ENCODE peak calls at places on chromosomes 12 and 14, in ten cellular contexts. Z is SK-N-SH; G is left ventricle myocardium inferior; N is brain microvascular endothelial cell; F is AG04450; V is effector memory CD4-positive, alpha-beta T cell; P is PC-9; L is ovary; D is osteoblast; J is astrocyte. S is an unnamed sample.

GRCh38 chr12:70798016-70798768 is 122.3 kb downstream of the PTPRR start:
- DNase-seq in Z (no peak), G (no peak), N (no peak), F (no peak), V (no peak), P (no peak), L (no peak), D (no peak), J (no peak), S (no peak)

GRCh38 chr12:104733717-104734175 is 224.3 kb downstream of the SLC41A2 start:
- DNase-seq in Z (peak; percentile 52), G (no peak), N (no peak), F (no peak), V (no peak), P (no peak), L (no peak), D (no peak), J (no peak), S (peak; percentile 45)

GRCh38 chr12:92987846-92988621 is 58.9 kb upstream of the EEA1 start:
- DNase-seq in Z (no peak), G (peak; percentile 25), N (no peak), F (no peak), V (no peak), P (peak; percentile 37), L (no peak), D (no peak), J (no peak), S (no peak)

GRCh38 chr14:24232645-24233537 is at the start of gene GMPR2:
- DNase-seq in Z (peak; percentile 67), G (no peak), N (no peak), F (no peak), V (no peak), P (no peak), L (no peak), D (peak; percentile 77), J (no peak), S (no peak)

GRCh38 chr12:132700212-132700913 is 10.3 kb upstream of the PGAM5 start:
- DNase-seq in Z (no peak), G (no peak), N (peak; percentile 56), F (no peak), V (no peak), P (peak; percentile 48), L (no peak), D (peak; percentile 55), J (peak; percentile 31), S (no peak)

GRCh38 chr12:40098406-40099145 is 7.3 kb downstream of the SLC2A13 start:
- DNase-seq in Z (no peak), G (no peak), N (no peak), F (no peak), V (no peak), P (no peak), L (no peak), D (no peak), J (no peak), S (no peak)

GRCh38 chr12:104682790-104683279 is 226.1 kb downstream of the CHST11 start:
- DNase-seq in Z (no peak), G (no peak), N (no peak), F (no peak), V (peak; percentile 58), P (no peak), L (no peak), D (no peak), J (no peak), S (no peak)

GRCh38 chr12:64098709-64099354 is 123.3 kb downstream of the KICS2 start:
- DNase-seq in Z (no peak), G (no peak), N (peak; percentile 29), F (no peak), V (no peak), P (no peak), L (no peak), D (peak; percentile 1), J (peak; percentile 91), S (no peak)

GRCh38 chr14:74577948-74578275 is 34.1 kb downstream of the LTBP2 start:
- DNase-seq in Z (no peak), G (no peak), N (no peak), F (no peak), V (no peak), P (no peak), L (peak; percentile 29), D (no peak), J (no peak), S (no peak)

GRCh38 chr14:51859136-51859535 is 1.3 kb upstream of the GNG2 start:
- DNase-seq in Z (no peak), G (no peak), N (no peak), F (no peak), V (no peak), P (no peak), L (no peak), D (no peak), J (peak; percentile 20), S (no peak)

GRCh38 chr12:83818888-83819287 is 1093.7 kb downstream of the SLC6A15 start:
- DNase-seq in Z (no peak), G (no peak), N (peak; percentile 70), F (no peak), V (no peak), P (no peak), L (no peak), D (no peak), J (peak; percentile 31), S (no peak)

GRCh38 chr14:68957688-68958248 is 21.3 kb downstream of the ACTN1 start:
- DNase-seq in Z (no peak), G (no peak), N (no peak), F (no peak), V (no peak), P (no peak), L (no peak), D (no peak), J (no peak), S (no peak)

GRCh38 chr14:98411154-98411553 is 860.8 kb downstream of the BCL11B start:
- DNase-seq in Z (no peak), G (no peak), N (no peak), F (no peak), V (no peak), P (no peak), L (no peak), D (no peak), J (no peak), S (no peak)

GRCh38 chr14:98408024-98408555 is 863.9 kb downstream of the BCL11B start:
- DNase-seq in Z (no peak), G (no peak), N (no peak), F (no peak), V (no peak), P (no peak), L (no peak), D (no peak), J (no peak), S (no peak)

GRCh38 chr14:98404811-98405210 is 867.2 kb downstream of the BCL11B start:
- DNase-seq in Z (no peak), G (no peak), N (no peak), F (no peak), V (no peak), P (no peak), L (no peak), D (no peak), J (no peak), S (peak; percentile 9)

GRCh38 chr14:98412431-98412830 is 859.6 kb downstream of the BCL11B start:
- DNase-seq in Z (no peak), G (no peak), N (no peak), F (no peak), V (no peak), P (no peak), L (no peak), D (no peak), J (no peak), S (no peak)

GRCh38 chr14:98408713-98409112 is 863.3 kb downstream of the BCL11B start:
- DNase-seq in Z (no peak), G (no peak), N (no peak), F (no peak), V (no peak), P (no peak), L (no peak), D (no peak), J (no peak), S (no peak)
- H3K27ac ChIP-seq in Z (no peak overlapping the region), G (no peak overlapping the region), N (no peak overlapping the region), F (no peak overlapping the region), V (no peak overlapping the region), P (no peak overlapping the region), L (no peak overlapping the region), D (no peak overlapping the region), J (no peak overlapping the region), S (no peak overlapping the region)

GRCh38 chr12:119167904-119168303 is 10.8 kb upstream of the HSPB8 start:
- DNase-seq in Z (no peak), G (no peak), N (no peak), F (no peak), V (no peak), P (peak; percentile 42), L (no peak), D (no peak), J (no peak), S (no peak)
- H3K4me3 ChIP-seq in Z (no peak overlapping the region), G (no peak overlapping the region), N (no peak overlapping the region), F (no peak overlapping the region), V (no peak overlapping the region), P (no peak overlapping the region), L (no peak overlapping the region), D (no peak overlapping the region), J (no peak overlapping the region), S (no peak overlapping the region)

DNA sequence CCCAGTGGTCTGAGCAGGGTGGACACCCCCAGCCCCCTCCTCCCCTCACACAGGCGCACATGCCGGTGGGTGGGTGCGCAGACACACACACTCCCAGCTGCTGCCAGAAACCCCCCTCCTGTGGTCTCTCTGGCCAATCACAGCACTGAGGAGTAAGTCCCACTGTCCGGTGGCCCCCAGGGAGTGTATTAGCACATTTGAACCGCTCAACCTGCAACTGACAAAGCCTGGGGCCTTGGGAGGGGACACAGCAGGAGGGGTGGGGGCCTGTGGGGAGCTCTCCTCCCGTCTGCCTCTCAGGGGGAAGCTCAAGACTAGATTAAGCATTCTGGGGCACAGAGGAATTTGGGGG is 11.7 kb downstream of the FIGNL2 start:
- DNase-seq in Z (no peak), G (no peak), N (no peak), F (no peak), V (no peak), P (no peak), L (no peak), D (peak; percentile 65), J (no peak), S (peak; percentile 55)
- H3K27me3 ChIP-seq in Z (no peaks in the 10 kb centered on the region), G (peaks cover 51% of the 10 kb centered on the region), N (peaks cover 21% of the 10 kb centered on the region), F (peaks cover 72% of the 10 kb centered on the region), V (no peaks in the 10 kb centered on the region), P (peaks cover 100% of the 10 kb centered on the region), L (no peaks in the 10 kb centered on the region), D (peaks cover 68% of the 10 kb centered on the region), J (peaks cover 35% of the 10 kb centered on the region), S (no peaks in the 10 kb centered on the region)

DNA sequence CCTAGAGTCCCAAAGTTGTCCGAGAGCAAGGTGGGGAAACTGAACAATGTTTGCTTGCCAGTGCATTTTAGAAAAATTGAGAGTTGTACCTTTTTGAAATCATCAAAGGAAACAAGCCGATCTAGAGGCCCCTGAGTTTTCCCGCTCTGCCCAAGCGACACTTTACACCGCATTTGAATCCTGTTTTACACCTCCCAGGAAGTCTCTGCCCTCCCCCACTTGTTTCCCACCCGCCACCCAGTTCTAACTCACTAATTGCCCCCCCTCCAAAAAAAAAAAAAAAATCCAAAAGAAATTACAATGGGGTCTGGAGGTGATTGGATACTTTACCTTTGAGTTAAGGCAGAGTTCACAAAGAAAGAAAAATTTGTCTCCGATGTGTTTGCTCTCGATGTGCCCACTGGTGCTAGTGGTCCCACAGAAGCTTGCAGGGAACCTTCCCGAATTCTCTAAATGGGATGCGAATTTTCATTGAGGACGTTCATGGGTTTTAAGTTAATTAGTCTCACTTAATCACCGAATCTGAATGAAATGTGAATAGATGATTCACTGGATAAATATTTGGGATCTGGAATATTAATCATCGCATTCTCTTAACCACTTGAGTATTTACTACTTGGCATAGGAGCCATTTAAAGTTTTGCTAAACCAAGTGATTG is 2.4 kb downstream of the HMGA2 start:
- DNase-seq in Z (peak; percentile 6), G (no peak), N (no peak), F (no peak), V (no peak), P (peak; percentile 70), L (no peak), D (peak; percentile 86), J (peak; percentile 80), S (no peak)
- H3K27ac ChIP-seq in Z (peak overlapping the region; percentile 95), G (no peak overlapping the region), N (peak overlapping the region; percentile 87), F (peak overlapping the region; percentile 93), V (no peak overlapping the region), P (peak overlapping the region; percentile 88), L (no peak overlapping the region), D (peak overlapping the region; percentile 96), J (peak overlapping the region; percentile 89), S (peak overlapping the region; percentile 83)